ENCODE peak calls at places on chromosomes 6 and 20, in eight cellular contexts. U is HFFc6, E is RKO, F is bronchial epithelial cell, B is cerebellar cortex, Y is COLO829, T is body of pancreas, S is EH. Z is an unnamed sample.

GRCh38 chr6:113856011-113856551 is 1.1 kb upstream of the MARCKS start:
- DNase-seq in U (peak), E (peak), F (peak), B (peak), Y (no peak), T (peak), S (peak), Z (peak)

GRCh38 chr6:166490671-166491500 is 95.6 kb downstream of the RAMACL start:
- DNase-seq in U (no peak), E (no peak), F (peak), B (no peak), Y (no peak), T (no peak), S (peak), Z (no peak)

GRCh38 chr6:119147101-119148053 is 68.9 kb upstream of the FAM184A start:
- DNase-seq in U (peak), E (peak), F (peak), B (no peak), Y (peak), T (peak), S (peak), Z (peak)

GRCh38 chr20:36030143-36030542 is 61.8 kb downstream of the CNBD2 start:
- DNase-seq in U (no peak), E (no peak), F (no peak), B (no peak), Y (no peak), T (peak), S (no peak), Z (peak)

GRCh38 chr6:163404825-163405265 is 9.7 kb upstream of the QKI start:
- DNase-seq in U (no peak), E (no peak), F (no peak), B (no peak), Y (no peak), T (no peak), S (no peak), Z (no peak)

GRCh38 chr6:163984446-163984936 is 570.0 kb downstream of the QKI start:
- DNase-seq in U (no peak), E (no peak), F (no peak), B (no peak), Y (no peak), T (no peak), S (peak), Z (no peak)

GRCh38 chr6:133407320-133408100 is 166.4 kb downstream of the EYA4 start:
- DNase-seq in U (no peak), E (no peak), F (no peak), B (no peak), Y (no peak), T (no peak), S (no peak), Z (no peak)

GRCh38 chr6:91299544-91300491 is 712.9 kb upstream of the MAP3K7 start:
- DNase-seq in U (no peak), E (no peak), F (no peak), B (no peak), Y (no peak), T (no peak), S (no peak), Z (no peak)

GRCh38 chr6:27608916-27609883 is 136.3 kb upstream of the ZNF184 start:
- DNase-seq in U (peak), E (peak), F (peak), B (peak), Y (peak), T (no peak), S (peak), Z (peak)

GRCh38 chr6:30483677-30484279 is 5.5 kb upstream of the HLA-E start:
- DNase-seq in U (peak), E (peak), F (peak), B (peak), Y (peak), T (peak), S (peak), Z (peak)

GRCh38 chr6:76876922-76877553 is 586.3 kb downstream of the HTR1B start:
- DNase-seq in U (no peak), E (no peak), F (peak), B (peak), Y (peak), T (peak), S (peak), Z (no peak)

GRCh38 chr6:56292505-56293181 is 45.3 kb upstream of the COL21A1 start:
- DNase-seq in U (peak), E (peak), F (peak), B (peak), Y (peak), T (no peak), S (peak), Z (peak)

GRCh38 chr6:83884523-83884922 is 25.0 kb downstream of the CYB5R4 start:
- DNase-seq in U (peak), E (peak), F (peak), B (peak), Y (peak), T (no peak), S (peak), Z (peak)

GRCh38 chr20:11315506-11315905 is 602.2 kb upstream of the BTBD3 start:
- DNase-seq in U (no peak), E (no peak), F (no peak), B (no peak), Y (no peak), T (no peak), S (no peak), Z (no peak)

GRCh38 chr20:36461600-36462439 is 79.5 kb upstream of the MYL9 start:
- DNase-seq in U (no peak), E (peak), F (no peak), B (no peak), Y (no peak), T (peak), S (peak), Z (no peak)

GRCh38 chr6:79167931-79168694 is 66.4 kb downstream of the HMGN3 start:
- DNase-seq in U (no peak), E (peak), F (peak), B (no peak), Y (no peak), T (no peak), S (peak), Z (peak)

GRCh38 chr6:27795697-27796494 is 116.3 kb downstream of the OR2B2 start:
- DNase-seq in U (peak), E (peak), F (peak), B (peak), Y (peak), T (peak), S (peak), Z (peak)

GRCh38 chr6:150876598-150876997 is 11.1 kb downstream of the MTHFD1L start:
- DNase-seq in U (no peak), E (no peak), F (no peak), B (peak), Y (no peak), T (peak), S (no peak), Z (no peak)

GRCh38 chr6:153167026-153167891 is 36.2 kb upstream of the RGS17 start:
- DNase-seq in U (peak), E (peak), F (peak), B (no peak), Y (peak), T (no peak), S (peak), Z (peak)

GRCh38 chr20:58471835-58472164 is 43.4 kb downstream of the APCDD1L start:
- DNase-seq in U (no peak), E (no peak), F (no peak), B (no peak), Y (no peak), T (no peak), S (no peak), Z (no peak)

GRCh38 chr20:25376236-25376635 is 14.4 kb downstream of the ABHD12 start:
- DNase-seq in U (no peak), E (no peak), F (no peak), B (no peak), Y (no peak), T (no peak), S (no peak), Z (no peak)

GRCh38 chr6:100105919-100106318 is 111.9 kb upstream of the MCHR2 start:
- DNase-seq in U (no peak), E (no peak), F (no peak), B (no peak), Y (no peak), T (no peak), S (no peak), Z (no peak)

GRCh38 chr6:149170564-149171452 is 146.7 kb upstream of the TAB2 start:
- DNase-seq in U (no peak), E (no peak), F (no peak), B (no peak), Y (no peak), T (no peak), S (peak), Z (no peak)

GRCh38 chr6:109686566-109686965 is 4.4 kb downstream of the AK9 start:
- DNase-seq in U (no peak), E (no peak), F (no peak), B (no peak), Y (no peak), T (no peak), S (no peak), Z (peak)

GRCh38 chr6:13517116-13517515 is 29.7 kb upstream of the GFOD1 start:
- DNase-seq in U (no peak), E (no peak), F (peak), B (no peak), Y (no peak), T (no peak), S (peak), Z (no peak)

GRCh38 chr6:151807513-151808330 is at the start of gene ESR1:
- DNase-seq in U (no peak), E (no peak), F (peak), B (no peak), Y (no peak), T (peak), S (peak), Z (peak)

GRCh38 chr20:62364911-62365736 is 2.0 kb downstream of the LAMA5 start:
- DNase-seq in U (no peak), E (no peak), F (no peak), B (peak), Y (no peak), T (peak), S (no peak), Z (no peak)

GRCh38 chr20:49690899-49691620 is 22.6 kb downstream of the B4GALT5 start:
- DNase-seq in U (no peak), E (no peak), F (peak), B (no peak), Y (no peak), T (peak), S (peak), Z (no peak)

GRCh38 chr20:20549699-20550098 is 162.7 kb downstream of the RALGAPA2 start:
- DNase-seq in U (peak), E (peak), F (peak), B (no peak), Y (no peak), T (no peak), S (peak), Z (peak)

GRCh38 chr6:225121-225721 is 67.1 kb upstream of the DUSP22 start:
- DNase-seq in U (no peak), E (no peak), F (peak), B (no peak), Y (no peak), T (no peak), S (no peak), Z (no peak)

GRCh38 chr6:123811378-123811777 is 7.7 kb downstream of the NKAIN2 start:
- DNase-seq in U (no peak), E (no peak), F (no peak), B (no peak), Y (no peak), T (no peak), S (no peak), Z (no peak)

GRCh38 chr20:37522258-37523011 is 1.4 kb downstream of the NNAT start:
- DNase-seq in U (no peak), E (no peak), F (peak), B (peak), Y (no peak), T (no peak), S (no peak), Z (no peak)